ENCODE peak calls at places on chromosomes 12 and 14, in five cellular contexts. One of them, this sample, is unnamed.

GRCh38 chr14:90697577-90698206 is 118.5 kb downstream of the TTC7B start:
- DNase-seq in SK-N-SH: peak
- DNase-seq in prostate gland: peak
- DNase-seq in HepG2: peak
- DNase-seq in heart right ventricle: peak
- DNase-seq in this sample: peak

GRCh38 chr12:119649202-119649808 is 18.6 kb upstream of the PRKAB1 start:
- DNase-seq in SK-N-SH: peak
- DNase-seq in prostate gland: no peak
- DNase-seq in HepG2: no peak
- DNase-seq in heart right ventricle: no peak
- DNase-seq in this sample: no peak

GRCh38 chr12:30928356-30929264 is 2.1 kb downstream of the TSPAN11 start:
- DNase-seq in SK-N-SH: peak
- DNase-seq in prostate gland: no peak
- DNase-seq in HepG2: no peak
- DNase-seq in heart right ventricle: no peak
- DNase-seq in this sample: peak

GRCh38 chr14:32938719-32939253 is at the start of gene NPAS3:
- DNase-seq in SK-N-SH: peak
- DNase-seq in prostate gland: no peak
- DNase-seq in HepG2: no peak
- DNase-seq in heart right ventricle: no peak
- DNase-seq in this sample: peak

GRCh38 chr12:98894412-98895085 is 249.5 kb downstream of the APAF1 start:
- DNase-seq in SK-N-SH: peak
- DNase-seq in prostate gland: no peak
- DNase-seq in HepG2: no peak
- DNase-seq in heart right ventricle: no peak
- DNase-seq in this sample: no peak

GRCh38 chr14:23460960-23461359 is 8.5 kb upstream of the NGDN start:
- DNase-seq in SK-N-SH: no peak
- DNase-seq in prostate gland: no peak
- DNase-seq in HepG2: peak
- DNase-seq in heart right ventricle: no peak
- DNase-seq in this sample: no peak

GRCh38 chr12:30753233-30753632 is 1.5 kb downstream of the CAPRIN2 start:
- DNase-seq in SK-N-SH: peak
- DNase-seq in prostate gland: no peak
- DNase-seq in HepG2: peak
- DNase-seq in heart right ventricle: no peak
- DNase-seq in this sample: no peak

GRCh38 chr14:91265404-91265803 is 20.9 kb upstream of the GPR68 start:
- DNase-seq in SK-N-SH: no peak
- DNase-seq in prostate gland: peak
- DNase-seq in HepG2: no peak
- DNase-seq in heart right ventricle: no peak
- DNase-seq in this sample: no peak

GRCh38 chr12:62604856-62605255 is 138.2 kb downstream of the MON2 start:
- DNase-seq in SK-N-SH: no peak
- DNase-seq in prostate gland: no peak
- DNase-seq in HepG2: no peak
- DNase-seq in heart right ventricle: no peak
- DNase-seq in this sample: no peak

GRCh38 chr12:32027684-32028355 is 68.6 kb downstream of the RESF1 start:
- DNase-seq in SK-N-SH: no peak
- DNase-seq in prostate gland: no peak
- DNase-seq in HepG2: no peak
- DNase-seq in heart right ventricle: no peak
- DNase-seq in this sample: no peak

GRCh38 chr12:32021346-32021773 is 62.1 kb downstream of the RESF1 start:
- DNase-seq in SK-N-SH: no peak
- DNase-seq in prostate gland: no peak
- DNase-seq in HepG2: no peak
- DNase-seq in heart right ventricle: no peak
- DNase-seq in this sample: no peak

GRCh38 chr12:32030151-32030550 is 70.9 kb downstream of the RESF1 start:
- DNase-seq in SK-N-SH: no peak
- DNase-seq in prostate gland: no peak
- DNase-seq in HepG2: no peak
- DNase-seq in heart right ventricle: no peak
- DNase-seq in this sample: no peak

GRCh38 chr12:32024884-32025599 is 65.8 kb downstream of the RESF1 start:
- DNase-seq in SK-N-SH: no peak
- DNase-seq in prostate gland: no peak
- DNase-seq in HepG2: peak
- DNase-seq in heart right ventricle: no peak
- DNase-seq in this sample: no peak

GRCh38 chr12:32025906-32026305 is 66.7 kb downstream of the RESF1 start:
- DNase-seq in SK-N-SH: no peak
- DNase-seq in prostate gland: no peak
- DNase-seq in HepG2: no peak
- DNase-seq in heart right ventricle: no peak
- DNase-seq in this sample: no peak
- TF ChIP-seq CTCF in SK-N-SH: no peak
- TF ChIP-seq CTCF in prostate gland: no peak
- TF ChIP-seq CTCF in HepG2: no peak
- TF ChIP-seq CTCF in heart right ventricle: no peak
- TF ChIP-seq CTCF in this sample: no peak

DNA sequence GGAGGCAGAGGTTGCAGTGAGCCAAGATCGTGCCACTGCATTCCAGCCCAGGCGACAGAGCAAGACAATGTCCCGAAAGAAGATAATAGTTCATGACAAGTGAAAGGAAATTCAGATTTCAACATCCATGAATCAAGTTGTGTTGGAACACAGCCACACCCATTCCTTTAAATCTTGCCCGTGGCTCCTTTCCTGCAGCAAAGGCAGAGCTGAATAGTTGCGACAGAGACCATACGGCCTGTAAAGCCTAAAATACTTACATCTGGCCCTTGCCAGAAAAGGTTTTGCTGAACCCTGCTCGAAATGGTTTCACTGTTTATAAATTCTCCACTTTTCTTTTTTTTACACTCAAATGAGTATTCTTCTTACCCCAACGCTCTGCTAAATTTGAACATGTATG is 17.8 kb upstream of the ITPK1 start:
- DNase-seq in SK-N-SH: no peak
- DNase-seq in prostate gland: no peak
- DNase-seq in HepG2: no peak
- DNase-seq in heart right ventricle: no peak
- DNase-seq in this sample: no peak
- H3K4me3 ChIP-seq in SK-N-SH: no peak
- H3K4me3 ChIP-seq in prostate gland: no peak
- H3K4me3 ChIP-seq in HepG2: no peak
- H3K4me3 ChIP-seq in heart right ventricle: no peak
- H3K4me3 ChIP-seq in this sample: no peak

DNA sequence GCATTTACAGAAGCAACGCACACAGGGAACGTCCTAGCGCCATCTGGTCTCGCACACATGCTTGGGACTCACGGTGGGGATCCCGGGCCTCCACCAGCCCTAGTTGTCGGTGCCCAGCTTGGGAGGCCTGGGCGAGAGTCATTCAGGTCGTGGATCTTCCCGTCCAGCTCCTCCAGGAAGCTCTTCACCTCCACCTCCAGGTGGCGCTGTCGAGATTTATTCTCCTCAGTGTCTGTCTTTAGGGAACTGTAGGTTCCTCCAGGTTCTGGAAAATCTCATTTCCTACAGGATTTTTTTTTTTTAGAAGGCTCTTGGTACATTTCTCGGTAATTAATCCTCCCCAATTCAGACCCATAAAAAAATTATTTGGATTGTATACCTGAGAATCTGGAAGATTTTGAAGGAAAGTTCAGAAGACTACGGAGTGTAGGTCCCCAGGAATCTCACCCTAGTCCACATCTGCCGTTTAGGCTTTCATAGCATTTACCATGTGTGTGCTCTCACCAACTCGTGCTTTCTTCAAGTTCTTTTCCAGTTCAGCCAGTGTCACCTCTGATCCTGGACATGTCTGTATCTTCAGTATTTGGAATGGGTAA is 910.0 kb downstream of the TMEM121 start:
- DNase-seq in SK-N-SH: no peak
- DNase-seq in prostate gland: no peak
- DNase-seq in HepG2: no peak
- DNase-seq in heart right ventricle: no peak
- DNase-seq in this sample: peak
- TF ChIP-seq CTCF in SK-N-SH: no peak
- TF ChIP-seq CTCF in prostate gland: peak
- TF ChIP-seq CTCF in HepG2: no peak
- TF ChIP-seq CTCF in heart right ventricle: no peak
- TF ChIP-seq CTCF in this sample: peak

GRCh38 chr12:53617700-53618099 is 8.5 kb downstream of the ATF7 start:
- DNase-seq in SK-N-SH: no peak
- DNase-seq in prostate gland: no peak
- DNase-seq in HepG2: no peak
- DNase-seq in heart right ventricle: no peak
- DNase-seq in this sample: no peak
- H3K4me3 ChIP-seq in SK-N-SH: no peak
- H3K4me3 ChIP-seq in prostate gland: no peak
- H3K4me3 ChIP-seq in HepG2: no peak
- H3K4me3 ChIP-seq in heart right ventricle: peak
- H3K4me3 ChIP-seq in this sample: peak

GRCh38 chr14:60349663-60350365 is 100.8 kb downstream of the PPM1A start:
- DNase-seq in SK-N-SH: peak
- DNase-seq in prostate gland: peak
- DNase-seq in HepG2: peak
- DNase-seq in heart right ventricle: peak
- DNase-seq in this sample: no peak
- TF ChIP-seq CTCF in SK-N-SH: peak
- TF ChIP-seq CTCF in prostate gland: peak
- TF ChIP-seq CTCF in HepG2: peak
- TF ChIP-seq CTCF in heart right ventricle: peak
- TF ChIP-seq CTCF in this sample: peak

GRCh38 chr14:76268700-76269099 is 107.2 kb upstream of the ESRRB start:
- DNase-seq in SK-N-SH: no peak
- DNase-seq in prostate gland: no peak
- DNase-seq in HepG2: no peak
- DNase-seq in heart right ventricle: no peak
- DNase-seq in this sample: no peak

GRCh38 chr14:76271371-76271770 is 104.6 kb upstream of the ESRRB start:
- DNase-seq in SK-N-SH: no peak
- DNase-seq in prostate gland: no peak
- DNase-seq in HepG2: no peak
- DNase-seq in heart right ventricle: no peak
- DNase-seq in this sample: no peak

GRCh38 chr14:76264384-76264783 is 111.6 kb upstream of the ESRRB start:
- DNase-seq in SK-N-SH: no peak
- DNase-seq in prostate gland: no peak
- DNase-seq in HepG2: no peak
- DNase-seq in heart right ventricle: no peak
- DNase-seq in this sample: no peak

GRCh38 chr14:76267322-76268012 is 108.5 kb upstream of the ESRRB start:
- DNase-seq in SK-N-SH: peak
- DNase-seq in prostate gland: peak
- DNase-seq in HepG2: no peak
- DNase-seq in heart right ventricle: peak
- DNase-seq in this sample: peak

GRCh38 chr14:76268013-76268376 is 107.9 kb upstream of the ESRRB start:
- DNase-seq in SK-N-SH: no peak
- DNase-seq in prostate gland: no peak
- DNase-seq in HepG2: no peak
- DNase-seq in heart right ventricle: no peak
- DNase-seq in this sample: no peak
- H3K4me3 ChIP-seq in SK-N-SH: peak
- H3K4me3 ChIP-seq in prostate gland: peak
- H3K4me3 ChIP-seq in HepG2: no peak
- H3K4me3 ChIP-seq in heart right ventricle: peak
- H3K4me3 ChIP-seq in this sample: peak

GRCh38 chr12:42704810-42705401 is 115.4 kb upstream of the PRICKLE1 start:
- DNase-seq in SK-N-SH: no peak
- DNase-seq in prostate gland: no peak
- DNase-seq in HepG2: no peak
- DNase-seq in heart right ventricle: no peak
- DNase-seq in this sample: no peak
- TF ChIP-seq CTCF in SK-N-SH: no peak
- TF ChIP-seq CTCF in prostate gland: no peak
- TF ChIP-seq CTCF in HepG2: no peak
- TF ChIP-seq CTCF in heart right ventricle: no peak
- TF ChIP-seq CTCF in this sample: no peak